ENCODE peak calls at places on chromosomes 11 and 22, in seven cellular contexts. K, R, J, G, H, M and W are unnamed samples.

GRCh38 chr11:94934836-94935235 is 38.5 kb downstream of the CWC15 start:
- DNase-seq in K (no peak), R (no peak), J (no peak), G (no peak), H (no peak), M (no peak), W (no peak)

GRCh38 chr11:74024630-74025029 is 15.7 kb upstream of the UCP3 start:
- DNase-seq in K (no peak), R (no peak), J (peak), G (peak), H (no peak), M (peak), W (no peak)

GRCh38 chr11:68331338-68331947 is 19.1 kb downstream of the LRP5 start:
- DNase-seq in K (no peak), R (no peak), J (peak), G (no peak), H (no peak), M (no peak), W (peak)

GRCh38 chr22:46070215-46070721 is 80.1 kb upstream of the PPARA start:
- DNase-seq in K (no peak), R (no peak), J (peak), G (no peak), H (no peak), M (no peak), W (no peak)

GRCh38 chr22:42519544-42520237 is at the start of gene RRP7A:
- DNase-seq in K (peak), R (peak), J (peak), G (peak), H (no peak), M (peak), W (peak)

GRCh38 chr11:69211540-69212120 is 55.9 kb downstream of the SMIM38 start:
- DNase-seq in K (no peak), R (no peak), J (no peak), G (no peak), H (no peak), M (no peak), W (no peak)

GRCh38 chr22:19183216-19183615 is 4.7 kb upstream of the SLC25A1 start:
- DNase-seq in K (no peak), R (no peak), J (no peak), G (no peak), H (no peak), M (no peak), W (no peak)

GRCh38 chr11:69213315-69213714 is 57.6 kb downstream of the SMIM38 start:
- DNase-seq in K (no peak), R (no peak), J (peak), G (no peak), H (no peak), M (no peak), W (no peak)

GRCh38 chr22:21923163-21923561 is 29.5 kb downstream of the PPM1F start:
- DNase-seq in K (no peak), R (no peak), J (no peak), G (no peak), H (no peak), M (no peak), W (no peak)